ENCODE peak calls at places on chromosomes 6 and 20, in ten cellular contexts. One of them, this sample, is unnamed.

GRCh38 chr20:2364014-2364413 is 16.7 kb upstream of the TGM6 start:
- DNase-seq in T-helper 17 cell: no peak
- DNase-seq in posterior vena cava: no peak
- DNase-seq in RPMI7951: peak; percentile 40
- DNase-seq in amniotic stem cell: no peak
- DNase-seq in GDM1: no peak
- DNase-seq in GM12891: no peak
- DNase-seq in AG04450: no peak
- DNase-seq in kidney glomerular epithelial cell: no peak
- DNase-seq in CD4-positive, alpha-beta memory T cell: no peak
- DNase-seq in this sample: no peak

GRCh38 chr6:158772851-158773371 is 46.3 kb downstream of the EZR start:
- DNase-seq in CD4-positive, alpha-beta memory T cell: no peak
- DNase-seq in posterior vena cava: no peak
- DNase-seq in RPMI7951: no peak
- DNase-seq in AG04450: no peak
- DNase-seq in amniotic stem cell: no peak
- DNase-seq in T-helper 17 cell: no peak
- DNase-seq in GDM1: no peak
- DNase-seq in kidney glomerular epithelial cell: no peak
- DNase-seq in GM12891: no peak
- DNase-seq in this sample: peak; percentile 28

GRCh38 chr6:75381878-75382633 is 97.5 kb upstream of the TMEM30A start:
- DNase-seq in AG04450: no peak
- DNase-seq in RPMI7951: no peak
- DNase-seq in posterior vena cava: no peak
- DNase-seq in CD4-positive, alpha-beta memory T cell: no peak
- DNase-seq in kidney glomerular epithelial cell: peak; percentile 52
- DNase-seq in GDM1: no peak
- DNase-seq in T-helper 17 cell: no peak
- DNase-seq in GM12891: no peak
- DNase-seq in amniotic stem cell: no peak
- DNase-seq in this sample: no peak

GRCh38 chr6:46221221-46221793 is 50.5 kb upstream of the ENPP5 start:
- DNase-seq in CD4-positive, alpha-beta memory T cell: no peak
- DNase-seq in kidney glomerular epithelial cell: peak; percentile 44
- DNase-seq in GDM1: no peak
- DNase-seq in amniotic stem cell: no peak
- DNase-seq in RPMI7951: peak; percentile 23
- DNase-seq in posterior vena cava: no peak
- DNase-seq in GM12891: no peak
- DNase-seq in AG04450: no peak
- DNase-seq in T-helper 17 cell: no peak
- DNase-seq in this sample: no peak

GRCh38 chr6:47016916-47017315 is 25.2 kb downstream of the ADGRF1 start:
- DNase-seq in GDM1: no peak
- DNase-seq in amniotic stem cell: no peak
- DNase-seq in CD4-positive, alpha-beta memory T cell: no peak
- DNase-seq in AG04450: no peak
- DNase-seq in RPMI7951: no peak
- DNase-seq in posterior vena cava: no peak
- DNase-seq in T-helper 17 cell: no peak
- DNase-seq in kidney glomerular epithelial cell: no peak
- DNase-seq in GM12891: no peak
- DNase-seq in this sample: no peak

GRCh38 chr6:18053555-18054445 is 66.4 kb upstream of the KIF13A start:
- DNase-seq in kidney glomerular epithelial cell: no peak
- DNase-seq in RPMI7951: peak; percentile 51
- DNase-seq in T-helper 17 cell: no peak
- DNase-seq in GDM1: no peak
- DNase-seq in CD4-positive, alpha-beta memory T cell: no peak
- DNase-seq in amniotic stem cell: no peak
- DNase-seq in posterior vena cava: no peak
- DNase-seq in AG04450: no peak
- DNase-seq in GM12891: no peak
- DNase-seq in this sample: no peak

GRCh38 chr6:110488606-110489005 is 12.2 kb upstream of the SLC22A16 start:
- DNase-seq in GM12891: no peak
- DNase-seq in AG04450: no peak
- DNase-seq in kidney glomerular epithelial cell: no peak
- DNase-seq in amniotic stem cell: no peak
- DNase-seq in posterior vena cava: no peak
- DNase-seq in GDM1: no peak
- DNase-seq in T-helper 17 cell: no peak
- DNase-seq in RPMI7951: no peak
- DNase-seq in CD4-positive, alpha-beta memory T cell: no peak
- DNase-seq in this sample: no peak

GRCh38 chr20:290081-290831 is at the start of gene C20orf96:
- DNase-seq in RPMI7951: peak; percentile 95
- DNase-seq in GM12891: peak; percentile 88
- DNase-seq in CD4-positive, alpha-beta memory T cell: peak; percentile 81
- DNase-seq in GDM1: peak; percentile 87
- DNase-seq in amniotic stem cell: peak; percentile 93
- DNase-seq in AG04450: peak; percentile 78
- DNase-seq in T-helper 17 cell: peak; percentile 71
- DNase-seq in kidney glomerular epithelial cell: peak; percentile 91
- DNase-seq in posterior vena cava: peak; percentile 97
- DNase-seq in this sample: peak; percentile 95